ENCODE peak calls at places on chromosomes 3 and 15, in eight cellular contexts. S, N, V, E, P, Q, U and D are unnamed samples.

GRCh38 chr3:47440131-47440530 is 35.6 kb downstream of the SCAP start:
- DNase-seq in S (no peak), N (peak), V (no peak), E (no peak), P (no peak), Q (no peak), U (no peak), D (no peak)

GRCh38 chr3:55692958-55693558 is 206.0 kb upstream of the WNT5A start:
- DNase-seq in S (no peak), N (no peak), V (no peak), E (no peak), P (no peak), Q (no peak), U (peak), D (no peak)

GRCh38 chr15:47405768-47406167 is 311.5 kb upstream of the SEMA6D start:
- DNase-seq in S (no peak), N (no peak), V (no peak), E (no peak), P (no peak), Q (no peak), U (no peak), D (no peak)

GRCh38 chr3:113136529-113136928 is 74.8 kb upstream of the BOC start:
- DNase-seq in S (no peak), N (no peak), V (no peak), E (no peak), P (no peak), Q (no peak), U (no peak), D (no peak)

GRCh38 chr3:122314467-122314866 is 10.6 kb upstream of the CSTA start:
- DNase-seq in S (no peak), N (no peak), V (no peak), E (no peak), P (no peak), Q (no peak), U (no peak), D (no peak)

GRCh38 chr3:46707601-46708011 is 6.4 kb downstream of the TMIE start:
- DNase-seq in S (no peak), N (no peak), V (no peak), E (no peak), P (no peak), Q (no peak), U (no peak), D (no peak)

GRCh38 chr3:14598143-14598569 is 53.4 kb upstream of the CCDC174 start:
- DNase-seq in S (no peak), N (peak), V (no peak), E (peak), P (peak), Q (no peak), U (peak), D (peak)

GRCh38 chr3:109729111-109729510 is 391.8 kb upstream of the DPPA4 start:
- DNase-seq in S (no peak), N (no peak), V (no peak), E (no peak), P (no peak), Q (no peak), U (no peak), D (no peak)

GRCh38 chr15:89958107-89958805 is 42.9 kb upstream of the ZNF710 start:
- DNase-seq in S (no peak), N (no peak), V (no peak), E (no peak), P (no peak), Q (no peak), U (no peak), D (no peak)

GRCh38 chr15:82079736-82080135 is 33.9 kb upstream of the MEX3B start:
- DNase-seq in S (no peak), N (no peak), V (no peak), E (no peak), P (no peak), Q (no peak), U (no peak), D (no peak)

GRCh38 chr3:46114324-46114988 is 87.2 kb upstream of the XCR1 start:
- DNase-seq in S (peak), N (peak), V (no peak), E (peak), P (no peak), Q (no peak), U (peak), D (no peak)

GRCh38 chr15:64133619-64134018 is 17.9 kb upstream of the SNX22 start:
- DNase-seq in S (no peak), N (no peak), V (no peak), E (no peak), P (no peak), Q (no peak), U (no peak), D (no peak)

GRCh38 chr15:88220443-88221186 is 35.9 kb downstream of the NTRK3 start:
- DNase-seq in S (no peak), N (no peak), V (no peak), E (no peak), P (no peak), Q (no peak), U (no peak), D (no peak)